ENCODE peak calls at places on chromosomes 4 and X, in five cellular contexts. One of them, this sample, is unnamed.

GRCh38 chr4:152102184-152103000 is 341.6 kb upstream of the GATB start:
- DNase-seq in NCI-H460: peak; percentile 3
- DNase-seq in SK-N-SH: no peak
- DNase-seq in K562: no peak
- DNase-seq in endothelial cell: no peak
- DNase-seq in this sample: no peak

GRCh38 chrX:129058405-129058804 is 464.9 kb downstream of the SMARCA1 start:
- DNase-seq in NCI-H460: no peak
- DNase-seq in SK-N-SH: no peak
- DNase-seq in K562: no peak
- DNase-seq in endothelial cell: no peak
- DNase-seq in this sample: no peak

GRCh38 chr4:62814510-62815047 is 1594.7 kb downstream of the TECRL start:
- DNase-seq in SK-N-SH: no peak
- DNase-seq in endothelial cell: no peak
- DNase-seq in K562: no peak
- DNase-seq in NCI-H460: no peak
- DNase-seq in this sample: no peak

GRCh38 chrX:85243155-85243554 is 424 bp downstream of the SATL1 start:
- DNase-seq in endothelial cell: no peak
- DNase-seq in NCI-H460: peak; percentile 61
- DNase-seq in SK-N-SH: peak; percentile 18
- DNase-seq in K562: no peak
- DNase-seq in this sample: no peak

GRCh38 chrX:24790166-24790565 is 96.4 kb downstream of the POLA1 start:
- DNase-seq in endothelial cell: no peak
- DNase-seq in SK-N-SH: no peak
- DNase-seq in NCI-H460: no peak
- DNase-seq in K562: no peak
- DNase-seq in this sample: no peak

GRCh38 chrX:103584606-103585005 is 709 bp upstream of the TCEAL4 start:
- DNase-seq in K562: no peak
- DNase-seq in NCI-H460: no peak
- DNase-seq in SK-N-SH: peak; percentile 19
- DNase-seq in endothelial cell: no peak
- DNase-seq in this sample: no peak

GRCh38 chr4:67101612-67102011 is 443.7 kb downstream of the CENPC start:
- DNase-seq in endothelial cell: no peak
- DNase-seq in NCI-H460: no peak
- DNase-seq in K562: no peak
- DNase-seq in SK-N-SH: no peak
- DNase-seq in this sample: no peak

GRCh38 chr4:184097240-184097619 is 120.4 kb downstream of the ENPP6 start:
- DNase-seq in endothelial cell: peak; percentile 43
- DNase-seq in SK-N-SH: no peak
- DNase-seq in NCI-H460: no peak
- DNase-seq in K562: peak; percentile 41
- DNase-seq in this sample: no peak

GRCh38 chrX:47936224-47936939 is 67.4 kb downstream of the ZNF182 start:
- DNase-seq in endothelial cell: no peak
- DNase-seq in K562: peak; percentile 55
- DNase-seq in NCI-H460: no peak
- DNase-seq in SK-N-SH: no peak
- DNase-seq in this sample: no peak

GRCh38 chr4:61992351-61992750 is 792.2 kb downstream of the ADGRL3 start:
- DNase-seq in SK-N-SH: no peak
- DNase-seq in endothelial cell: no peak
- DNase-seq in NCI-H460: no peak
- DNase-seq in K562: no peak
- DNase-seq in this sample: no peak

GRCh38 chr4:168741281-168742173 is 244.7 kb downstream of the PALLD start:
- DNase-seq in NCI-H460: no peak
- DNase-seq in endothelial cell: no peak
- DNase-seq in SK-N-SH: no peak
- DNase-seq in K562: no peak
- DNase-seq in this sample: no peak

GRCh38 chr4:26822546-26822945 is 38.1 kb upstream of the STIM2 start:
- DNase-seq in endothelial cell: no peak
- DNase-seq in K562: no peak
- DNase-seq in NCI-H460: no peak
- DNase-seq in SK-N-SH: no peak
- DNase-seq in this sample: no peak

GRCh38 chr4:174503079-174503724 is 19.1 kb downstream of the HPGD start:
- DNase-seq in NCI-H460: no peak
- DNase-seq in SK-N-SH: no peak
- DNase-seq in endothelial cell: no peak
- DNase-seq in K562: no peak
- DNase-seq in this sample: no peak

GRCh38 chr4:88255111-88255510 is 29.2 kb downstream of the PPM1K start:
- DNase-seq in K562: no peak
- DNase-seq in endothelial cell: no peak
- DNase-seq in NCI-H460: no peak
- DNase-seq in SK-N-SH: no peak
- DNase-seq in this sample: no peak

GRCh38 chr4:108377021-108377420 is 208.3 kb upstream of the LEF1 start:
- DNase-seq in endothelial cell: no peak
- DNase-seq in SK-N-SH: no peak
- DNase-seq in NCI-H460: no peak
- DNase-seq in K562: no peak
- DNase-seq in this sample: no peak

GRCh38 chr4:129095811-129096454 is at the start of gene C4orf33:
- DNase-seq in K562: peak; percentile 67
- DNase-seq in NCI-H460: peak; percentile 53
- DNase-seq in endothelial cell: peak; percentile 58
- DNase-seq in SK-N-SH: peak; percentile 67
- DNase-seq in this sample: peak; percentile 69

GRCh38 chrX:136065044-136065671 is 79.9 kb downstream of the SLC9A6 start:
- DNase-seq in NCI-H460: peak; percentile 56
- DNase-seq in K562: no peak
- DNase-seq in endothelial cell: no peak
- DNase-seq in SK-N-SH: no peak
- DNase-seq in this sample: peak; percentile 55

GRCh38 chr4:114229721-114230120 is 250.3 kb upstream of the ARSJ start:
- DNase-seq in NCI-H460: no peak
- DNase-seq in endothelial cell: no peak
- DNase-seq in K562: no peak
- DNase-seq in SK-N-SH: no peak
- DNase-seq in this sample: no peak

GRCh38 chr4:53956053-53956452 is 108.4 kb downstream of the CHIC2 start:
- DNase-seq in K562: no peak
- DNase-seq in endothelial cell: no peak
- DNase-seq in NCI-H460: no peak
- DNase-seq in SK-N-SH: no peak
- DNase-seq in this sample: no peak

GRCh38 chr4:72919937-72920336 is 149.6 kb downstream of the COX18 start:
- DNase-seq in NCI-H460: no peak
- DNase-seq in SK-N-SH: no peak
- DNase-seq in K562: no peak
- DNase-seq in endothelial cell: no peak
- DNase-seq in this sample: no peak

GRCh38 chr4:94581766-94582165 is 130.0 kb downstream of the PDLIM5 start:
- DNase-seq in endothelial cell: no peak
- DNase-seq in K562: no peak
- DNase-seq in SK-N-SH: no peak
- DNase-seq in NCI-H460: no peak
- DNase-seq in this sample: no peak

GRCh38 chrX:57044226-57044625 is 48.9 kb upstream of the SPIN3 start:
- DNase-seq in K562: no peak
- DNase-seq in SK-N-SH: no peak
- DNase-seq in endothelial cell: no peak
- DNase-seq in NCI-H460: no peak
- DNase-seq in this sample: no peak

GRCh38 chr4:184991860-184992259 is 26.4 kb upstream of the HELT start:
- DNase-seq in K562: no peak
- DNase-seq in endothelial cell: no peak
- DNase-seq in SK-N-SH: no peak
- DNase-seq in NCI-H460: no peak
- DNase-seq in this sample: no peak

GRCh38 chrX:45852884-45853283 is 652.2 kb upstream of the DIPK2B start:
- DNase-seq in NCI-H460: no peak
- DNase-seq in SK-N-SH: no peak
- DNase-seq in endothelial cell: no peak
- DNase-seq in K562: no peak
- DNase-seq in this sample: no peak

GRCh38 chr4:153204247-153205027 is at the start of gene TRIM2:
- DNase-seq in endothelial cell: peak; percentile 19
- DNase-seq in NCI-H460: peak; percentile 90
- DNase-seq in K562: peak; percentile 66
- DNase-seq in SK-N-SH: no peak
- DNase-seq in this sample: peak; percentile 56